ENCODE peak calls at places on chromosomes 11 and 22, in ten cellular contexts. One of them, this sample, is unnamed.
A peak's percentile ranks its signal among the peaks of the same experiment; 100 is the strongest.

GRCh38 chr11:31780078-31780971 is 30.8 kb downstream of the PAX6 start:
- DNase-seq in thoracic aorta: no peak
- DNase-seq in OCI-LY7: no peak
- DNase-seq in brain microvascular endothelial cell: no peak
- DNase-seq in transverse colon: no peak
- DNase-seq in PC-3: no peak
- DNase-seq in Peyer's patch: no peak
- DNase-seq in effector memory CD4-positive, alpha-beta T cell: no peak
- DNase-seq in right cardiac atrium: no peak
- DNase-seq in WERI-Rb-1: no peak
- DNase-seq in this sample: no peak

GRCh38 chr11:74627381-74627780 is 35.0 kb downstream of the POLD3 start:
- DNase-seq in thoracic aorta: no peak
- DNase-seq in OCI-LY7: no peak
- DNase-seq in brain microvascular endothelial cell: no peak
- DNase-seq in transverse colon: no peak
- DNase-seq in PC-3: no peak
- DNase-seq in Peyer's patch: no peak
- DNase-seq in effector memory CD4-positive, alpha-beta T cell: no peak
- DNase-seq in right cardiac atrium: no peak
- DNase-seq in WERI-Rb-1: no peak
- DNase-seq in this sample: no peak

GRCh38 chr11:9787981-9788521 is 124.2 kb downstream of the SWAP70 start:
- DNase-seq in thoracic aorta: peak; percentile 15
- DNase-seq in OCI-LY7: no peak
- DNase-seq in brain microvascular endothelial cell: no peak
- DNase-seq in transverse colon: peak; percentile 10
- DNase-seq in PC-3: no peak
- DNase-seq in Peyer's patch: no peak
- DNase-seq in effector memory CD4-positive, alpha-beta T cell: no peak
- DNase-seq in right cardiac atrium: peak; percentile 52
- DNase-seq in WERI-Rb-1: no peak
- DNase-seq in this sample: no peak

GRCh38 chr22:19176732-19177131 is 1.8 kb downstream of the SLC25A1 start:
- DNase-seq in thoracic aorta: no peak
- DNase-seq in OCI-LY7: no peak
- DNase-seq in brain microvascular endothelial cell: no peak
- DNase-seq in transverse colon: no peak
- DNase-seq in PC-3: no peak
- DNase-seq in Peyer's patch: no peak
- DNase-seq in effector memory CD4-positive, alpha-beta T cell: no peak
- DNase-seq in right cardiac atrium: no peak
- DNase-seq in WERI-Rb-1: no peak
- DNase-seq in this sample: no peak

GRCh38 chr11:63768232-63769043 is at the start of gene ZFTA:
- DNase-seq in thoracic aorta: no peak
- DNase-seq in OCI-LY7: peak; percentile 84
- DNase-seq in brain microvascular endothelial cell: peak; percentile 28
- DNase-seq in transverse colon: peak; percentile 75
- DNase-seq in PC-3: peak; percentile 64
- DNase-seq in Peyer's patch: peak; percentile 67
- DNase-seq in effector memory CD4-positive, alpha-beta T cell: peak; percentile 36
- DNase-seq in right cardiac atrium: peak; percentile 86
- DNase-seq in WERI-Rb-1: peak; percentile 76
- DNase-seq in this sample: peak; percentile 71

GRCh38 chr11:69839516-69839915 is 20.3 kb upstream of the FGF3 start:
- DNase-seq in thoracic aorta: no peak
- DNase-seq in OCI-LY7: no peak
- DNase-seq in brain microvascular endothelial cell: no peak
- DNase-seq in transverse colon: no peak
- DNase-seq in PC-3: no peak
- DNase-seq in Peyer's patch: no peak
- DNase-seq in effector memory CD4-positive, alpha-beta T cell: no peak
- DNase-seq in right cardiac atrium: no peak
- DNase-seq in WERI-Rb-1: no peak
- DNase-seq in this sample: no peak

GRCh38 chr11:45724145-45724544 is 58.7 kb upstream of the CHST1 start:
- DNase-seq in thoracic aorta: no peak
- DNase-seq in OCI-LY7: no peak
- DNase-seq in brain microvascular endothelial cell: no peak
- DNase-seq in transverse colon: no peak
- DNase-seq in PC-3: no peak
- DNase-seq in Peyer's patch: no peak
- DNase-seq in effector memory CD4-positive, alpha-beta T cell: no peak
- DNase-seq in right cardiac atrium: no peak
- DNase-seq in WERI-Rb-1: peak; percentile 47
- DNase-seq in this sample: no peak

GRCh38 chr11:56876621-56877312 is 111.9 kb upstream of the OR5AK2 start:
- DNase-seq in thoracic aorta: no peak
- DNase-seq in OCI-LY7: no peak
- DNase-seq in brain microvascular endothelial cell: peak; percentile 26
- DNase-seq in transverse colon: no peak
- DNase-seq in PC-3: peak; percentile 35
- DNase-seq in Peyer's patch: no peak
- DNase-seq in effector memory CD4-positive, alpha-beta T cell: no peak
- DNase-seq in right cardiac atrium: peak; percentile 30
- DNase-seq in WERI-Rb-1: no peak
- DNase-seq in this sample: no peak

DNA sequence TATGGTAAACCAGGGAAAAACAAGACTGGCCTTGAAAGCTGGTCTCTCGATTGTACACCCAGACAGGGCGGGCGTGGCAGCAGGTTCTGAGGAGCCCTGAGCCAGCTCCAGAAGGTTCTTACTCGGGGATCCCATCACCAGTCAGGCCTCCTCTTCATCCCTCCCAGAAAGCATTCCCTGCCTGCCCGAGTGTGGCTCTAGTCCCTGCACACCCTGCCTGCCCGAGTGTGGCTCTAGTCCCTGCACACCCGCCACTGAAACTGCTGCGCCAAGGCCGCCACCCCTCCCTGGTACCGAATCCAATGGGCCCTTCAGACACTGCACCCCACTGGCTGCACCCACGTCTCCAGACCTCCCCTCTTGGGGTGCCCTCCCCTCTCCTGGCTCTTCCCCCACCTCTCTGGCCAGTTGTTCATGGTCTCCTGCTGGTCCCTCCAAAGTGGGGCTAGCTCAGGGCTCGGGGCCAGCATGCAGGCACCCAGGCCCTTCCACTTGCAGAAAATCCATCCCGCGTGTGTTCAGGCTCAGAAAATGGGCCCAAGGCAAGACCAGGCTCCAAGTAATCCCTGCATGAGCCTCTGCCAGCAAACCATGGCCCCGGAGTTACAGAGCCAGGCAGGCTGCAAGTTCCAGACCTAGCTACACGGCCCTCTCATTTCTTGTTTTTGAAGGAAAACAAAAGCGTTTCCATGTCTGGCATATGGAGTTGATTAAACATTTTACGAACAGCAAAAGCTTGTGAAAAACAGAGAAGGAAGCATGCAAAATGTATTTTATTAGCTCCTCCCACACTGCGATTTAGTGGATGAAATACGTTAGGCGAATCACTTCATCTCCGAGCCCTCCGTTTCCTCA is 29.9 kb downstream of the KIAA0930 start:
- DNase-seq in thoracic aorta: no peak
- DNase-seq in OCI-LY7: no peak
- DNase-seq in brain microvascular endothelial cell: no peak
- DNase-seq in transverse colon: no peak
- DNase-seq in PC-3: no peak
- DNase-seq in Peyer's patch: no peak
- DNase-seq in effector memory CD4-positive, alpha-beta T cell: no peak
- DNase-seq in right cardiac atrium: peak; percentile 35
- DNase-seq in WERI-Rb-1: no peak
- DNase-seq in this sample: no peak
- H3K4me3 ChIP-seq in thoracic aorta: peak overlapping the region; percentile 78
- H3K4me3 ChIP-seq in OCI-LY7: no peak overlapping the region
- H3K4me3 ChIP-seq in brain microvascular endothelial cell: no peak overlapping the region
- H3K4me3 ChIP-seq in transverse colon: no peak overlapping the region
- H3K4me3 ChIP-seq in PC-3: no peak overlapping the region
- H3K4me3 ChIP-seq in Peyer's patch: no peak overlapping the region
- H3K4me3 ChIP-seq in effector memory CD4-positive, alpha-beta T cell: no peak overlapping the region
- H3K4me3 ChIP-seq in right cardiac atrium: no peak overlapping the region
- H3K4me3 ChIP-seq in WERI-Rb-1: no peak overlapping the region
- H3K4me3 ChIP-seq in this sample: no peak overlapping the region

GRCh38 chr22:50678651-50679521 is 6.3 kb downstream of the SHANK3 start:
- DNase-seq in thoracic aorta: no peak
- DNase-seq in OCI-LY7: no peak
- DNase-seq in brain microvascular endothelial cell: no peak
- DNase-seq in transverse colon: no peak
- DNase-seq in PC-3: no peak
- DNase-seq in Peyer's patch: peak; percentile 8
- DNase-seq in effector memory CD4-positive, alpha-beta T cell: no peak
- DNase-seq in right cardiac atrium: no peak
- DNase-seq in WERI-Rb-1: peak; percentile 3
- DNase-seq in this sample: no peak
- H3K27ac ChIP-seq in thoracic aorta: no peak overlapping the region
- H3K27ac ChIP-seq in OCI-LY7: no peak overlapping the region
- H3K27ac ChIP-seq in brain microvascular endothelial cell: no peak overlapping the region
- H3K27ac ChIP-seq in transverse colon: no peak overlapping the region
- H3K27ac ChIP-seq in PC-3: no peak overlapping the region
- H3K27ac ChIP-seq in Peyer's patch: no peak overlapping the region
- H3K27ac ChIP-seq in effector memory CD4-positive, alpha-beta T cell: no peak overlapping the region
- H3K27ac ChIP-seq in right cardiac atrium: no peak overlapping the region
- H3K27ac ChIP-seq in WERI-Rb-1: no peak overlapping the region
- H3K27ac ChIP-seq in this sample: no peak overlapping the region

GRCh38 chr11:129791515-129791914 is 24.1 kb upstream of the TMEM45B start:
- DNase-seq in thoracic aorta: no peak
- DNase-seq in OCI-LY7: no peak
- DNase-seq in brain microvascular endothelial cell: no peak
- DNase-seq in transverse colon: no peak
- DNase-seq in PC-3: no peak
- DNase-seq in Peyer's patch: no peak
- DNase-seq in effector memory CD4-positive, alpha-beta T cell: no peak
- DNase-seq in right cardiac atrium: no peak
- DNase-seq in WERI-Rb-1: no peak
- DNase-seq in this sample: no peak

GRCh38 chr11:129792663-129793062 is 23.0 kb upstream of the TMEM45B start:
- DNase-seq in thoracic aorta: no peak
- DNase-seq in OCI-LY7: no peak
- DNase-seq in brain microvascular endothelial cell: no peak
- DNase-seq in transverse colon: no peak
- DNase-seq in PC-3: peak; percentile 33
- DNase-seq in Peyer's patch: no peak
- DNase-seq in effector memory CD4-positive, alpha-beta T cell: no peak
- DNase-seq in right cardiac atrium: no peak
- DNase-seq in WERI-Rb-1: no peak
- DNase-seq in this sample: no peak

GRCh38 chr11:129790131-129790530 is 25.5 kb upstream of the TMEM45B start:
- DNase-seq in thoracic aorta: no peak
- DNase-seq in OCI-LY7: no peak
- DNase-seq in brain microvascular endothelial cell: no peak
- DNase-seq in transverse colon: no peak
- DNase-seq in PC-3: no peak
- DNase-seq in Peyer's patch: no peak
- DNase-seq in effector memory CD4-positive, alpha-beta T cell: no peak
- DNase-seq in right cardiac atrium: no peak
- DNase-seq in WERI-Rb-1: no peak
- DNase-seq in this sample: no peak

GRCh38 chr11:129798212-129798611 is 17.4 kb upstream of the TMEM45B start:
- DNase-seq in thoracic aorta: no peak
- DNase-seq in OCI-LY7: no peak
- DNase-seq in brain microvascular endothelial cell: no peak
- DNase-seq in transverse colon: no peak
- DNase-seq in PC-3: no peak
- DNase-seq in Peyer's patch: no peak
- DNase-seq in effector memory CD4-positive, alpha-beta T cell: no peak
- DNase-seq in right cardiac atrium: no peak
- DNase-seq in WERI-Rb-1: no peak
- DNase-seq in this sample: no peak

GRCh38 chr11:129795089-129795488 is 20.6 kb upstream of the TMEM45B start:
- DNase-seq in thoracic aorta: no peak
- DNase-seq in OCI-LY7: no peak
- DNase-seq in brain microvascular endothelial cell: no peak
- DNase-seq in transverse colon: no peak
- DNase-seq in PC-3: no peak
- DNase-seq in Peyer's patch: no peak
- DNase-seq in effector memory CD4-positive, alpha-beta T cell: no peak
- DNase-seq in right cardiac atrium: no peak
- DNase-seq in WERI-Rb-1: no peak
- DNase-seq in this sample: no peak
- H3K4me3 ChIP-seq in thoracic aorta: no peak overlapping the region
- H3K4me3 ChIP-seq in OCI-LY7: no peak overlapping the region
- H3K4me3 ChIP-seq in brain microvascular endothelial cell: no peak overlapping the region
- H3K4me3 ChIP-seq in transverse colon: no peak overlapping the region
- H3K4me3 ChIP-seq in PC-3: no peak overlapping the region
- H3K4me3 ChIP-seq in Peyer's patch: no peak overlapping the region
- H3K4me3 ChIP-seq in effector memory CD4-positive, alpha-beta T cell: no peak overlapping the region
- H3K4me3 ChIP-seq in right cardiac atrium: no peak overlapping the region
- H3K4me3 ChIP-seq in WERI-Rb-1: no peak overlapping the region
- H3K4me3 ChIP-seq in this sample: no peak overlapping the region

DNA sequence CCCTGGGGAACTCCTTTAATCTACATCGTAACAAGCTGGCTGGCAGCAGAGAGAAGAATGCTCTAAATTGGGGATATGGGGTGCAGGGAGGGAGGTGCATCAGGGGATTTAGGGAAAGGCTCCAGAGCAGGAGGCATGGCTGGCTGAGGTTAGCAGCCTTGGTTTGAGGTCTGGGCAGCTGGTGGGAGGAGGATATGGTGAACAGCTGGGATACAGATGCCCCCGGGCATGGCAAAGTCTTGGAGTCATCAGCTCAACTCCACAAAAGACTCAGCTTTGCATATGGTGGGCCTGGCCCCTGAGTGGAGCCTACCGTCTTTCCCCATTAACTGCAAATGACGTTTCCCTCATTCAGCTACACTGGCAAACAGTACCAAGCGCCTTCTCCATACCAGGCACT is 5.4 kb downstream of the FAM83F start:
- DNase-seq in thoracic aorta: no peak
- DNase-seq in OCI-LY7: no peak
- DNase-seq in brain microvascular endothelial cell: no peak
- DNase-seq in transverse colon: no peak
- DNase-seq in PC-3: no peak
- DNase-seq in Peyer's patch: no peak
- DNase-seq in effector memory CD4-positive, alpha-beta T cell: no peak
- DNase-seq in right cardiac atrium: no peak
- DNase-seq in WERI-Rb-1: no peak
- DNase-seq in this sample: no peak
- H3K27ac ChIP-seq in thoracic aorta: no peak overlapping the region
- H3K27ac ChIP-seq in OCI-LY7: no peak overlapping the region
- H3K27ac ChIP-seq in brain microvascular endothelial cell: no peak overlapping the region
- H3K27ac ChIP-seq in transverse colon: no peak overlapping the region
- H3K27ac ChIP-seq in PC-3: no peak overlapping the region
- H3K27ac ChIP-seq in Peyer's patch: no peak overlapping the region
- H3K27ac ChIP-seq in effector memory CD4-positive, alpha-beta T cell: no peak overlapping the region
- H3K27ac ChIP-seq in right cardiac atrium: no peak overlapping the region
- H3K27ac ChIP-seq in WERI-Rb-1: no peak overlapping the region
- H3K27ac ChIP-seq in this sample: no peak overlapping the region

DNA sequence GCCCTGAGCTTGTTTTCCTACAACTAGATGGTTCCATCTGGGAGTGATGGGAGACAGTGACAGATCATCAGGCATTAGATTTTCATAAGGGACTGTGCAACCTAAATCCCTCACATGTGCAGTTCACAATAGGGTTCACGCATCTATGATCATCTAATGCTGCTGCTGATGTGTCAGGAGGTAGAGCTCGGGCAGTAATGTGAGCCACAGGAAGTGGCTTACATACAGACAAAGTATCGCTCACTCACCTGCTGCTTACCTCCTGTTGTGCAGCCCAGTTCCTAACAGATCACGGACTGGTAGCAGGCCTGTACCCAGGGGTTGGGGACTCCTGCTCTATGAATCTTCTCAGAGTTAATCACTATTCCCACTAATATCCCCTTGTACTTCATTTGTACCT is 12.4 kb downstream of the AAMDC start:
- DNase-seq in thoracic aorta: no peak
- DNase-seq in OCI-LY7: no peak
- DNase-seq in brain microvascular endothelial cell: no peak
- DNase-seq in transverse colon: no peak
- DNase-seq in PC-3: no peak
- DNase-seq in Peyer's patch: no peak
- DNase-seq in effector memory CD4-positive, alpha-beta T cell: no peak
- DNase-seq in right cardiac atrium: no peak
- DNase-seq in WERI-Rb-1: no peak
- DNase-seq in this sample: no peak
- H3K4me3 ChIP-seq in thoracic aorta: no peak overlapping the region
- H3K4me3 ChIP-seq in OCI-LY7: no peak overlapping the region
- H3K4me3 ChIP-seq in brain microvascular endothelial cell: no peak overlapping the region
- H3K4me3 ChIP-seq in transverse colon: no peak overlapping the region
- H3K4me3 ChIP-seq in PC-3: no peak overlapping the region
- H3K4me3 ChIP-seq in Peyer's patch: no peak overlapping the region
- H3K4me3 ChIP-seq in effector memory CD4-positive, alpha-beta T cell: no peak overlapping the region
- H3K4me3 ChIP-seq in right cardiac atrium: no peak overlapping the region
- H3K4me3 ChIP-seq in WERI-Rb-1: no peak overlapping the region
- H3K4me3 ChIP-seq in this sample: no peak overlapping the region

This sample was measured in colonic mucosa.